ENCODE peak calls at places on chromosomes 1 and 21, in nine cellular contexts. O is GM12891, K is spleen, V is HCT116, H is prostate gland, X is breast epithelium, N is GM23338, M is stomach, R is endothelial cell of umbilical vein. Z is an unnamed sample.
A peak's percentile ranks its signal among the peaks of the same experiment; 100 is the strongest.

GRCh38 chr1:111332190-111332589 is 41.5 kb downstream of the CHIA start:
- DNase-seq in H (no peak), O (peak; percentile 22), X (no peak), N (no peak), R (no peak), V (no peak), M (no peak), K (no peak), Z (no peak)

GRCh38 chr1:12426030-12426429 is 192.0 kb downstream of the DHRS3 start:
- DNase-seq in O (no peak), M (no peak), R (no peak), K (no peak), X (no peak), H (no peak), V (no peak), N (no peak), Z (no peak)

GRCh38 chr1:63935148-63935547 is 161.3 kb downstream of the ROR1 start:
- DNase-seq in N (no peak), H (peak; percentile 11), O (no peak), M (peak; percentile 49), V (no peak), R (no peak), K (no peak), X (no peak), Z (no peak)

GRCh38 chr1:15167386-15167785 is 13.8 kb downstream of the TMEM51 start:
- DNase-seq in O (no peak), K (no peak), M (no peak), R (no peak), X (no peak), V (no peak), N (no peak), H (no peak), Z (no peak)

GRCh38 chr1:94332952-94333351 is 85.2 kb upstream of the ABCD3 start:
- DNase-seq in K (no peak), R (peak; percentile 30), V (no peak), O (no peak), M (no peak), N (no peak), H (no peak), X (no peak), Z (no peak)

GRCh38 chr1:68120136-68120791 is 69.8 kb upstream of the DIRAS3 start:
- DNase-seq in X (no peak), H (peak; percentile 66), R (peak; percentile 85), K (no peak), N (peak; percentile 83), O (peak; percentile 25), M (peak; percentile 47), V (peak; percentile 69), Z (peak; percentile 75)

GRCh38 chr1:99579691-99580171 is 66.2 kb upstream of the PALMD start:
- DNase-seq in N (no peak), H (no peak), K (no peak), X (no peak), R (peak; percentile 56), V (no peak), M (no peak), O (no peak), Z (no peak)

GRCh38 chr1:154745286-154745731 is 124.8 kb downstream of the KCNN3 start:
- DNase-seq in K (no peak), M (no peak), V (no peak), R (no peak), N (no peak), O (no peak), X (no peak), H (no peak), Z (no peak)

GRCh38 chr1:3352084-3352951 is 102.1 kb upstream of the ARHGEF16 start:
- DNase-seq in O (no peak), V (no peak), H (peak; percentile 35), M (no peak), N (peak; percentile 78), R (no peak), X (no peak), K (no peak), Z (no peak)

GRCh38 chr1:156608036-156608674 is 6.9 kb upstream of the GPATCH4 start:
- DNase-seq in M (peak; percentile 48), R (peak; percentile 78), N (peak; percentile 92), H (peak; percentile 62), X (peak; percentile 45), O (no peak), V (peak; percentile 66), K (no peak), Z (no peak)

GRCh38 chr1:170734412-170735175 is 70.7 kb downstream of the PRRX1 start:
- DNase-seq in V (no peak), X (no peak), R (no peak), H (no peak), K (no peak), M (no peak), O (no peak), N (no peak), Z (no peak)

GRCh38 chr21:29499734-29500343 is 201.1 kb downstream of the BACH1 start:
- DNase-seq in R (peak; percentile 28), H (no peak), X (no peak), O (no peak), M (no peak), N (peak; percentile 84), K (no peak), V (peak; percentile 32), Z (no peak)

GRCh38 chr1:156598125-156598524 is 3.2 kb downstream of the GPATCH4 start:
- DNase-seq in H (no peak), N (no peak), V (no peak), X (no peak), M (no peak), O (no peak), K (no peak), R (no peak), Z (no peak)

GRCh38 chr1:234980657-234981396 is 147.8 kb downstream of the TOMM20 start:
- DNase-seq in H (no peak), K (peak; percentile 91), O (no peak), N (no peak), M (peak; percentile 67), R (peak; percentile 97), V (peak; percentile 79), X (peak; percentile 62), Z (no peak)

GRCh38 chr1:181392133-181392532 is 91.2 kb upstream of the CACNA1E start:
- DNase-seq in X (no peak), V (no peak), K (no peak), N (no peak), O (no peak), R (no peak), M (no peak), H (no peak), Z (no peak)

GRCh38 chr1:116148967-116149366 is 37.8 kb downstream of the MAB21L3 start:
- DNase-seq in R (no peak), X (no peak), M (no peak), O (no peak), V (no peak), H (no peak), N (no peak), K (no peak), Z (no peak)

GRCh38 chr1:8867878-8868567 is 10.5 kb downstream of the ENO1 start:
- DNase-seq in V (no peak), X (no peak), O (no peak), K (no peak), H (no peak), R (no peak), N (no peak), M (no peak), Z (no peak)
- TF ChIP-seq POLR2AphosphoS5 in V (peak; percentile 41), X (no peak), O (peak; percentile 82), K (no peak), H (no peak), R (no peak), N (no peak), M (no peak), Z (peak; percentile 72)

GRCh38 chr1:41006942-41007865 is 14.3 kb downstream of the SLFNL1 start:
- DNase-seq in N (no peak), H (no peak), X (no peak), V (no peak), M (no peak), O (no peak), R (no peak), K (no peak), Z (no peak)

GRCh38 chr1:40998668-40999067 is 19.2 kb downstream of the CTPS1 start:
- DNase-seq in N (no peak), X (no peak), K (no peak), V (no peak), H (no peak), M (no peak), O (no peak), R (no peak), Z (no peak)

GRCh38 chr1:41005876-41006275 is 15.6 kb downstream of the SLFNL1 start:
- DNase-seq in R (no peak), H (no peak), X (no peak), M (no peak), K (no peak), N (no peak), O (no peak), V (no peak), Z (no peak)

GRCh38 chr1:41003127-41003639 is 18.3 kb downstream of the SLFNL1 start:
- DNase-seq in N (no peak), R (no peak), O (no peak), X (no peak), V (no peak), K (no peak), H (no peak), M (no peak), Z (no peak)

DNA sequence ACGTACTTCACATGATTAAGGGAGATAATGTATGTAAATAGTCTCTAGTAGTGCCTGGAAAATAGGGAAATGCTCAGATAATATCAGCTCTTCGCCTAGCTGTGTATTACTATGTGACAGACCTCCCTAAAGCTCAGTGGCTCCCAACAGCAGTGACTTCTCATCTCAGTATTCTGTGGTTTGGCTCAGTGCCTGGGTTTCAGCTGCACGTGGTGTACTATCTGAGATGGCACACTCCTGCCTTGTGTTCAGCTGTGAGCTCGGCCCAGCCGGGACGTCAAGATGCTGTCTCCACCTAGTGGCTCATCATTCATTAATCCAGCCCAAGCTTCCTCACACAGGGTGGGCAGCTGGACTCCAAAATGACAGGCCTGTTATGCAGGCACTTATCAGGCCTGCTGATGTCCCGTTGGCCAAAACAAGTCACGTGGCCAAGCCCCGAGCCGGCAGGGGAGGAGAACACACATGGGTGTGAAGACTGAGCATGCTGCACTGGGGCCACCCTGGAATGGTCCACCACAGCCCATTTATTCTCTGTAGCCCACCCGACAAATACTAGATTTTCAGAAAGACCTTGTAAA is 17.8 kb downstream of the SLFNL1 start:
- DNase-seq in V (peak; percentile 92), X (peak; percentile 86), M (peak; percentile 93), K (peak; percentile 93), R (peak; percentile 95), H (peak; percentile 98), O (no peak), N (peak; percentile 27), Z (peak; percentile 96)
- TF ChIP-seq POLR2AphosphoS5 in V (peak; percentile 58), X (peak; percentile 54), M (peak; percentile 44), K (peak; percentile 45), R (peak; percentile 84), H (peak; percentile 97), O (peak; percentile 55), N (no peak), Z (no peak)

DNA sequence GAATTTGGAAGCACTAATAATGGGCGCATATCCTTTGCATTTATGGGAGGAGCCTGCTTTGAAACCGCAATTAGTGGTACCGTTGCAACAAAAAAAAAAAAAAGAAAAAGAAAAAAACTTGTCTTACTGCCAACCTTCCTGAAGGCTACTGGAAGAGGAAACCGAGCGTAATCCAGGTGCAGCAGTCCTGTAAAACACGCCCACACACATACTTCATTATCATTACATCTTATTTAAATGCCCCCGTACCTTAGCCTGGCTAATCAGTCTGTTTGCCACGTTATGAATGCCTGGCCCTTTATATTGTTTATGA is 686 bp upstream of the ZNF281 start:
- DNase-seq in R (no peak), M (no peak), O (no peak), N (peak; percentile 91), H (no peak), K (no peak), X (no peak), V (peak; percentile 68), Z (no peak)
- TF ChIP-seq POLR2AphosphoS5 in R (no peak), M (no peak), O (no peak), N (no peak), H (no peak), K (no peak), X (no peak), V (peak; percentile 58), Z (no peak)

GRCh38 chr1:27959792-27960603 is at the start of gene XKR8:
- DNase-seq in O (peak; percentile 99), K (peak; percentile 98), X (peak; percentile 73), N (peak; percentile 94), M (peak; percentile 88), R (peak; percentile 74), H (peak; percentile 74), V (peak; percentile 70), Z (no peak)
- TF ChIP-seq POLR2AphosphoS5 in O (no peak), K (peak; percentile 89), X (peak; percentile 59), N (peak; percentile 82), M (no peak), R (peak; percentile 61), H (no peak), V (peak; percentile 87), Z (peak; percentile 71)